ENCODE peak calls at places on chromosome 11, in eight cellular contexts. A, B, T, N, V, Z, J and H are unnamed samples. For H3K4me1, the result is how much of the 10 kb centered on the place peaks cover.

GRCh38 chr11:119663279-119663678 is 65.7 kb downstream of the NECTIN1 start:
- DNase-seq in J (no peak), B (no peak), A (no peak), V (no peak), T (no peak), Z (no peak), N (no peak), H (no peak)

GRCh38 chr11:44226472-44226871 is 83.5 kb downstream of the ALX4 start:
- DNase-seq in T (no peak), Z (no peak), A (no peak), B (no peak), V (no peak), N (no peak), J (no peak), H (no peak)

GRCh38 chr11:13669544-13670488 is 1.3 kb downstream of the FAR1 start:
- DNase-seq in N (no peak), J (peak), B (no peak), A (no peak), T (no peak), Z (peak), V (no peak), H (no peak)

GRCh38 chr11:62842171-62842717 is 2.9 kb upstream of the WDR74 start:
- DNase-seq in N (peak), V (peak), T (peak), A (peak), B (no peak), J (peak), Z (no peak), H (peak)

GRCh38 chr11:73312806-73313403 is 4.8 kb downstream of the ARHGEF17 start:
- DNase-seq in V (no peak), J (no peak), N (peak), T (no peak), B (peak), Z (no peak), A (no peak), H (no peak)

GRCh38 chr11:62922653-62923371 is 1.6 kb upstream of the CHRM1 start:
- DNase-seq in Z (no peak), A (no peak), V (no peak), B (no peak), T (no peak), J (peak), N (peak), H (no peak)

GRCh38 chr11:1882265-1883238 is 9.1 kb downstream of the PRR33 start:
- DNase-seq in N (peak), V (peak), J (peak), A (peak), T (peak), Z (peak), B (peak), H (peak)

GRCh38 chr11:122563761-122564160 is 91.8 kb upstream of the UBASH3B start:
- DNase-seq in B (no peak), V (no peak), Z (no peak), J (no peak), T (no peak), N (no peak), A (no peak), H (no peak)

GRCh38 chr11:132220464-132220863 is 850.0 kb downstream of the NTM start:
- DNase-seq in A (no peak), Z (peak), T (no peak), J (no peak), N (no peak), B (peak), V (no peak), H (no peak)

GRCh38 chr11:67373916-67374570 is 645 bp upstream of the CLCF1 start:
- DNase-seq in J (peak), A (peak), N (peak), T (peak), V (peak), Z (peak), B (peak), H (peak)

GRCh38 chr11:107999759-108000455 is 8.8 kb upstream of the CUL5 start:
- DNase-seq in T (peak), Z (peak), B (peak), N (no peak), J (peak), A (no peak), V (no peak), H (no peak)

GRCh38 chr11:26557666-26558065 is 14.4 kb downstream of the MUC15 start:
- DNase-seq in B (no peak), A (no peak), T (no peak), J (no peak), V (no peak), N (no peak), Z (no peak), H (no peak)

GRCh38 chr11:76523147-76523546 is 78.3 kb downstream of the EMSY start:
- DNase-seq in V (no peak), N (no peak), Z (no peak), B (no peak), T (no peak), J (no peak), A (no peak), H (no peak)

GRCh38 chr11:2777396-2777795 is 77.6 kb upstream of the KCNQ1OT1 start:
- DNase-seq in T (no peak), J (no peak), Z (peak), A (peak), N (peak), V (peak), B (peak), H (no peak)

GRCh38 chr11:115182282-115182952 is 321.8 kb downstream of the CADM1 start:
- DNase-seq in A (no peak), T (no peak), B (no peak), J (no peak), Z (no peak), V (no peak), N (no peak), H (no peak)

GRCh38 chr11:75733346-75734107 is 15.9 kb downstream of the MOGAT2 start:
- DNase-seq in Z (peak), B (no peak), A (peak), T (no peak), N (no peak), J (no peak), V (peak), H (no peak)

GRCh38 chr11:83659466-83659865 is 373.3 kb upstream of the CCDC90B start:
- DNase-seq in J (no peak), V (no peak), A (no peak), T (no peak), Z (no peak), N (no peak), B (no peak), H (no peak)

GRCh38 chr11:12765428-12765827 is 91.2 kb downstream of the TEAD1 start:
- DNase-seq in B (peak), T (no peak), N (no peak), V (no peak), J (peak), A (no peak), Z (no peak), H (peak)

GRCh38 chr11:19890308-19890707 is 177.7 kb downstream of the NAV2 start:
- DNase-seq in V (no peak), A (no peak), J (no peak), Z (peak), N (no peak), B (peak), T (no peak), H (no peak)

GRCh38 chr11:120139316-120140069 is 1.6 kb upstream of the TRIM29 start:
- DNase-seq in N (no peak), Z (no peak), J (no peak), V (no peak), A (peak), T (no peak), B (no peak), H (no peak)

GRCh38 chr11:74685338-74685737 is 45.9 kb downstream of the CHRDL2 start:
- DNase-seq in V (no peak), J (no peak), B (no peak), T (no peak), A (no peak), N (no peak), Z (no peak), H (no peak)

GRCh38 chr11:114738954-114739353 is 60.6 kb downstream of the NXPE2 start:
- DNase-seq in A (peak), T (peak), V (no peak), Z (peak), N (peak), J (peak), B (peak), H (peak)

GRCh38 chr11:89633125-89633695 is 76.9 kb upstream of the TRIM77 start:
- DNase-seq in V (no peak), Z (no peak), N (no peak), J (no peak), B (no peak), A (no peak), T (no peak), H (no peak)

GRCh38 chr11:129248618-129249017 is 56.5 kb upstream of the ARHGAP32 start:
- DNase-seq in V (no peak), J (no peak), Z (peak), T (no peak), N (no peak), A (no peak), B (peak), H (no peak)

GRCh38 chr11:113249491-113249763 is 65.0 kb upstream of the TTC12 start:
- DNase-seq in V (no peak), N (no peak), T (no peak), J (no peak), B (no peak), A (no peak), Z (no peak), H (no peak)

GRCh38 chr11:32583451-32584271 is at the start of gene EIF3M:
- DNase-seq in J (peak), V (peak), N (peak), T (peak), A (peak), Z (peak), B (peak), H (peak)

GRCh38 chr11:105192115-105192514 is 52.5 kb upstream of the CARD18 start:
- DNase-seq in N (no peak), B (no peak), Z (no peak), V (no peak), T (no peak), A (no peak), J (no peak), H (no peak)

GRCh38 chr11:15472405-15472799 is 357.7 kb downstream of the INSC start:
- DNase-seq in Z (no peak), N (no peak), B (no peak), J (no peak), T (no peak), A (no peak), V (no peak), H (no peak)

GRCh38 chr11:33949201-33949913 is 57.5 kb upstream of the LMO2 start:
- DNase-seq in A (no peak), V (no peak), T (no peak), N (no peak), J (no peak), Z (no peak), B (no peak), H (no peak)

GRCh38 chr11:8243458-8243857 is 20.2 kb downstream of the LMO1 start:
- DNase-seq in Z (no peak), N (no peak), A (no peak), V (no peak), J (no peak), T (no peak), B (no peak), H (peak)

GRCh38 chr11:60913793-60914619 is at the start of gene TMEM109:
- DNase-seq in J (peak), N (peak), A (peak), V (peak), T (peak), B (peak), Z (peak), H (peak)

GRCh38 chr11:60916669-60917206 is 2.8 kb downstream of the TMEM109 start:
- DNase-seq in B (no peak), Z (no peak), V (no peak), N (no peak), T (no peak), A (no peak), J (no peak), H (no peak)

GRCh38 chr11:60917267-60917666 is 3.3 kb downstream of the TMEM109 start:
- DNase-seq in V (no peak), A (no peak), Z (peak), J (no peak), N (no peak), T (no peak), B (no peak), H (no peak)

GRCh38 chr11:60914620-60915249 is 777 bp downstream of the TMEM109 start:
- DNase-seq in V (no peak), N (peak), T (no peak), A (peak), Z (peak), J (peak), B (peak), H (peak)

GRCh38 chr11:60915250-60915914 is 1.4 kb downstream of the TMEM109 start:
- DNase-seq in B (peak), V (peak), J (peak), A (peak), N (peak), T (peak), Z (peak), H (peak)
- TF ChIP-seq CTCF in B (peak), V (no peak), J (peak), A (no peak), N (peak), T (peak), Z (no peak), H (no peak)

DNA sequence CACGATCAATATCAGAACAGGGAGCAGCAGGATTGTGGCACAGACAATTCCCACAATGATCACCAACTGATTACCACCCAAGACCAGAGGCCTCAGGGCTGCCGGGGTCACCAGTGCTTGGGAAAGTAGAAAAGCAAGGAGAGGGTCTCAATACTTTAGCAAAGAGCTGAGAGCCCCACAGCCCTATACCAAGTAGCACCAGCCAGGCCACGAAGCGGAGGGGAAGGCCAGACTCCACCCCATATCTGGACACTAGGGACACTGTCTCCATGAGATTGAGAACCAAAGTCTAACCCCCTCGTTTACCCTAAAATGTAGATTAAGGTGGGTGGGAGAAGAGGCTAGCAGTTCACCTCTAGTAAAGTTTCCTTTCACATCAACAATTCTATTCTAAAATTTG is 24.1 kb upstream of the SCN2B start:
- DNase-seq in J (no peak), T (no peak), Z (no peak), A (no peak), B (no peak), N (no peak), V (no peak), H (no peak)
- H3K4me1 ChIP-seq in J (under half), T (half or more), Z (under half), A (under half), B (under half), N (under half), V (under half), H (under half)

GRCh38 chr11:10413268-10413667 is 41.8 kb upstream of the AMPD3 start:
- DNase-seq in T (peak), Z (peak), V (no peak), A (peak), B (peak), J (peak), N (no peak), H (no peak)
- TF ChIP-seq CTCF in T (peak), Z (no peak), V (no peak), A (peak), B (peak), J (peak), N (no peak), H (no peak)

DNA sequence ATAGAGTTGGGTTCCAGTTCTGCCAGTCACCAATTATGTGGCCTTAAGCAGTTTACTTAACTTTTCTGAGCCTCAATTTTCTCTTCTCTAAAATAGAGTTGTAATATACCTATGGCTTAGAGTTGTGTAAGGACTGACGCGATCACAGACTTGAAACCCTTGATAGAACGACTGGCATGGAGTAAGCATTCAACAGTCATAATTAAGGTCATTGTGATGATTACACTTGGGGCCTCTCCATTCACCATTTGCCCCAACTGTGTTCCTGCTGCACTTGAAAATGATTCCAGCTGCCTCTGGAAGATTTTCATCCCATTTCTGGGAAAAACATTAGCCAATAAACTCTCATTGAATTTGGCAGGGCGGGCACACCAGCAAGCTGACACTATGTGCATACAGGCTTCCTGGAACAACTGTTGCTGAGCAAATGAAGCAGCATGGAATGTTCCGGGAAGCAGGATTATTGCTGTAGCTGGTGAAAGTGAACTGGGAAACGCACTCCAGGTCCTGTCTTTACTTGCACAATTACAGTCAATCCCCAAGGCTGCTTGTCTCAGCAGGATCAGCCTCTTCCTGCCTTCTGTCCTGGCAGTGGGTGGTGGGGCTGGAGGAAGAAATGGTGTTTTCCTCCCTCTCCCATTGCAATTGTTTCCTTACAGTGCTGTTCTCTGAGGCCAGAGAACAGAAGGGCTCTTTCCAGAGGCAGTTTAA is 19.6 kb downstream of the CD44 start:
- DNase-seq in Z (peak), J (no peak), B (no peak), V (no peak), A (peak), T (no peak), N (peak), H (peak)
- H3K4me1 ChIP-seq in Z (half or more), J (under half), B (under half), V (under half), A (under half), T (half or more), N (under half), H (under half)

GRCh38 chr11:133533205-133533604 is 904 bp upstream of the OPCML start:
- DNase-seq in T (no peak), V (no peak), B (no peak), J (no peak), A (no peak), Z (no peak), N (no peak), H (no peak)

GRCh38 chr11:133531450-133531849 is 851 bp downstream of the OPCML start:
- DNase-seq in V (no peak), Z (no peak), A (no peak), J (no peak), B (no peak), T (no peak), N (no peak), H (no peak)

GRCh38 chr11:133529807-133530500 is 2.3 kb downstream of the OPCML start:
- DNase-seq in V (no peak), Z (no peak), B (no peak), A (no peak), J (no peak), N (no peak), T (no peak), H (no peak)

GRCh38 chr11:133531971-133532651 is at the start of gene OPCML:
- DNase-seq in Z (no peak), V (no peak), N (no peak), J (no peak), A (no peak), B (no peak), T (no peak), H (no peak)

GRCh38 chr11:133530501-133530835 is 1.8 kb downstream of the OPCML start:
- DNase-seq in A (no peak), V (no peak), B (no peak), T (no peak), N (no peak), J (no peak), Z (no peak), H (no peak)
- TF ChIP-seq CTCF in A (no peak), V (no peak), B (no peak), T (no peak), N (no peak), J (no peak), Z (no peak), H (no peak)

DNA sequence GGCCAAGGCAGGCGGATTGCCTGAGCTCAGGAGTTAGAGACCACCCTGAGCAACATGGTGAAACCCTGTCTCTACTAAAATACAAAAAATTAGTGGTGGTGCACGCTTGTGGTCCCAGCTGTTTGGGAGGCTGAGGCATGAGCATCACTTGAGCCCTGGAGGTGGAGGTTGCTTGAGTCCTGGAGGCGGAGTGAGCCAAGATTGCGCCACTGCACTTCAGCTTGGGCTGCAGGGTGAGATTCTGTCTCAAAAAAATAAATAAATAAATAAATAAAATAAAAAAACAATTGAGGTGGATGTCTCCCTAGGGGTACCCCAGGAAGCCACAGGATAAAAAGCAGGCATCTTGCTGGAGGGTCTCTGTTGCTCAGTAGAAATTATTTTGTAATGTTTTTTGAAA is 14.1 kb downstream of the PTPRJ start:
- DNase-seq in A (no peak), T (no peak), J (no peak), Z (no peak), V (no peak), N (no peak), B (no peak), H (no peak)
- H3K4me1 ChIP-seq in A (under half), T (under half), J (half or more), Z (under half), V (under half), N (under half), B (under half), H (under half)